ENCODE peak calls at places on chromosomes 13 and 19, in seven cellular contexts. T is GM23338; S is stimulated activated CD4-positive, alpha-beta T cell treated with anti-CD3 and anti-CD28 coated beads, Interleukin-1b, Interleukin-23, amount 100 ng/mL, for 1 hour; N is fibroblast of pulmonary artery; G is AG08395; R is C1 segment of cervical spinal cord; F is COR-L47. H is an unnamed sample.

GRCh38 chr19:2487090-2487489 is 11.2 kb downstream of the GADD45B start:
- DNase-seq in F (no peak), T (no peak), R (no peak), N (no peak), G (no peak), S (no peak), H (no peak)

GRCh38 chr13:23254506-23254905 is 73.7 kb downstream of the SGCG start:
- DNase-seq in G (no peak), F (no peak), N (no peak), S (no peak), R (no peak), T (peak; percentile 12), H (no peak)

GRCh38 chr19:7224205-7224833 is 69.9 kb downstream of the INSR start:
- DNase-seq in S (no peak), T (no peak), F (no peak), N (peak; percentile 78), G (peak; percentile 48), R (peak; percentile 50), H (peak; percentile 50)

GRCh38 chr13:26656919-26657318 is 99.4 kb downstream of the WASF3 start:
- DNase-seq in F (peak; percentile 25), R (no peak), S (no peak), N (peak; percentile 49), G (peak; percentile 44), T (peak; percentile 68), H (no peak)

GRCh38 chr13:26558074-26558805 is 757 bp downstream of the WASF3 start:
- DNase-seq in N (peak; percentile 13), G (no peak), R (no peak), S (no peak), T (peak; percentile 36), F (no peak), H (no peak)

GRCh38 chr13:53136554-53136953 is 107.9 kb downstream of the OLFM4 start:
- DNase-seq in R (no peak), F (no peak), T (no peak), N (no peak), G (no peak), S (no peak), H (no peak)

GRCh38 chr13:83752141-83752540 is 130.1 kb downstream of the SLITRK1 start:
- DNase-seq in G (no peak), R (no peak), N (peak; percentile 67), T (no peak), F (no peak), S (no peak), H (no peak)

GRCh38 chr19:28726533-28726932 is 486.4 kb downstream of the UQCRFS1 start:
- DNase-seq in F (no peak), S (no peak), N (no peak), T (no peak), R (no peak), G (no peak), H (no peak)

GRCh38 chr19:19459099-19459498 is 53.6 kb downstream of the GATAD2A start:
- DNase-seq in S (no peak), T (no peak), G (no peak), N (peak; percentile 36), R (no peak), F (no peak), H (no peak)

GRCh38 chr13:104015646-104016396 is 949.6 kb upstream of the SLC10A2 start:
- DNase-seq in F (no peak), N (peak; percentile 94), R (no peak), T (no peak), S (no peak), G (no peak), H (no peak)

GRCh38 chr13:40064723-40065122 is 409.3 kb downstream of the COG6 start:
- DNase-seq in G (peak; percentile 82), R (no peak), F (no peak), S (no peak), N (peak; percentile 85), T (no peak), H (no peak)

GRCh38 chr19:7541481-7541824 is 5.9 kb downstream of the PNPLA6 start:
- DNase-seq in R (no peak), F (no peak), G (no peak), S (no peak), T (no peak), N (no peak), H (no peak)

GRCh38 chr13:30863231-30863630 is 42.8 kb upstream of the MEDAG start:
- DNase-seq in T (peak; percentile 83), R (no peak), N (no peak), G (no peak), S (no peak), F (no peak), H (no peak)

GRCh38 chr13:91078093-91078679 is 269.3 kb upstream of the MIR17HG start:
- DNase-seq in N (peak; percentile 25), G (no peak), S (no peak), F (peak; percentile 14), T (peak; percentile 45), R (no peak), H (no peak)